ENCODE peak calls at places on chromosomes 5 and 9, in four cellular contexts. E is A549, G is K562, C is HepG2. X is an unnamed sample.

GRCh38 chr5:100647461-100648230 is 112.5 kb downstream of the FAM174A start:
- DNase-seq in C (no peak), E (no peak), G (peak), X (no peak)

GRCh38 chr9:35579130-35579529 is 25.9 kb upstream of the TESK1 start:
- DNase-seq in G (no peak), C (no peak), E (no peak), X (peak)

GRCh38 chr5:2813678-2814077 is 62.2 kb upstream of the IRX2 start:
- DNase-seq in E (no peak), G (no peak), C (no peak), X (no peak)

GRCh38 chr5:165620394-165620793 is 2115.0 kb downstream of the MAT2B start:
- DNase-seq in G (no peak), E (no peak), C (no peak), X (no peak)

GRCh38 chr5:127136908-127137307 is 63.6 kb upstream of the C5orf63 start:
- DNase-seq in C (no peak), E (no peak), G (no peak), X (no peak)

GRCh38 chr9:73667749-73668148 is 516.1 kb downstream of the ANXA1 start:
- DNase-seq in G (no peak), C (peak), E (peak), X (no peak)

GRCh38 chr5:108184940-108185339 is 197.0 kb downstream of the FBXL17 start:
- DNase-seq in E (no peak), G (no peak), C (no peak), X (no peak)

GRCh38 chr9:124098141-124098905 is 86.8 kb downstream of the LHX2 start:
- DNase-seq in E (no peak), G (no peak), C (no peak), X (no peak)

GRCh38 chr9:110443146-110443877 is 105.6 kb upstream of the TXNDC8 start:
- DNase-seq in G (no peak), E (no peak), C (peak), X (no peak)

GRCh38 chr9:129595323-129595741 is 25.6 kb downstream of the C9orf50 start:
- DNase-seq in C (no peak), G (no peak), E (no peak), X (no peak)

GRCh38 chr5:132363431-132364112 is 5.9 kb upstream of the SLC22A5 start:
- DNase-seq in C (no peak), G (no peak), E (peak), X (no peak)

GRCh38 chr5:132500931-132501628 is 10.5 kb upstream of the IRF1 start:
- DNase-seq in C (peak), E (peak), G (peak), X (no peak)

GRCh38 chr5:111848374-111848914 is 91.5 kb upstream of the NREP start:
- DNase-seq in E (no peak), G (no peak), C (no peak), X (no peak)

GRCh38 chr9:686381-686813 is 155.1 kb upstream of the DMRT1 start:
- DNase-seq in E (no peak), G (no peak), C (no peak), X (no peak)

GRCh38 chr5:174520420-174521396 is 203.7 kb upstream of the MSX2 start:
- DNase-seq in E (no peak), G (no peak), C (peak), X (no peak)

GRCh38 chr5:34496258-34496657 is 159.9 kb upstream of the RAI14 start:
- DNase-seq in E (no peak), C (no peak), G (no peak), X (no peak)

GRCh38 chr9:121120386-121120785 is 45.6 kb downstream of the CNTRL start:
- DNase-seq in G (no peak), C (no peak), E (no peak), X (no peak)

GRCh38 chr5:123088031-123088805 is 823 bp upstream of the PRDM6 start:
- DNase-seq in C (peak), E (no peak), G (no peak), X (no peak)

GRCh38 chr5:89265511-89266169 is 382.7 kb upstream of the MEF2C start:
- DNase-seq in G (no peak), E (no peak), C (no peak), X (no peak)

DNA sequence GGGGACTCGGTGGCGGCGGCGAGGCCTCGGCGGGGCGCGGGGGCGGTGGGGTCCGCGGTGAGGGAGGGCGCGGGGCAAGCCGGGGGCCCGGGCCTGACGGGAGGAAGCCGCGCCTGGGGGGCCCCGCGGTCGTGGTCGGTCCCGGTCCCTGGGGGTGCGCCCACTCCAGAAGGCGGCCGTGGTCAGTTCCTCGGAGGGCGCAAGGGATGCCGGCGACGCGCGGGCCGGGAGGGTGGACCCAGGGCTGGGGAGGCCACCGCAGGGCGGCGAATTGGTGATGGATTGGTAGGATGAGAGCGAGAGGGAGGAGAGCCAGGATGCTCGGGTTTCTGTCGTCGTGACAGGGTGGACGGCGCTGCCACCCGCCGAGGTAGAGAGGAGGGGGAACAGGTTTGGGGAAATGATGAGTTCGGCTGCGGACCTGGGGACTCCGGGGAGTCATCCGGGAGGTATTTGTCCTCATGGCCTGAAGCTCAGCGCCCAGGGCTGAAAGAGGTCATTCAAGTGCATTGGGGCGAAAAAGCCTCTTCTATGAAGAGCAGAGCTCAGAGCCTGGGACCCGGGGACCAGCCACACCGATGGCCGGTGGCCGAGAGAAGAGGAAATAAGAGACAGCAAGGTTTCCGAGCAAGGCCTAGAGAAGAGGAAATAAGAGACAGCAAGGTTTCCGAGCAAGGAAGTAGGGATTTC is 542 bp downstream of the GNG10 start:
- DNase-seq in C (no peak), G (peak), E (peak), X (no peak)
- TF ChIP-seq CHD4 in C (no peak), G (no peak), E (no peak), X (no peak)

GRCh38 chr5:129046151-129046550 is 48.4 kb upstream of the ISOC1 start:
- DNase-seq in C (no peak), E (no peak), G (no peak), X (no peak)
- TF ChIP-seq CHD4 in C (no peak), E (no peak), G (no peak), X (no peak)

DNA sequence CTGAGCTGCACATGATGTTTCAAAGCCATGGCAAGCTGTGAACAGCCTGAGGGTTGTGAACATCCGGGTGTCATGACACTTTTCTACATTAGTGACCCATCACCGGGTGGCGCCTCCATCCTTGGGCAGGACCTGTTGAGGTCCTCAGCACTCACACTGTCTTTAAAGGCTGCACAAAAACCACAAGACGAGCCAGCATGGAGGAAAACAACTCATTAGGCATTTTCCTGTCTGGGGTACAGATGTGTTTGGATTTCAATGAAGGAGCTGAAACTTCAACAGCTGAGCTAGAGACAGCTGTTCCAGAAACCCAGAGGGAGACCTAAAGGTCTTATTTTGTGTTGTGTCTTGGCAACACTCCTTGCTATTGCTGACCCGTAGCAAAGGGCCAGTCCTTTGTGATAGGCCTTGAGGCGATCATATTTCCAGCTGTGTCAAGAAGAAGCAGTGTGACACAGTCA is 151.9 kb upstream of the VLDLR start:
- DNase-seq in G (no peak), C (no peak), E (no peak), X (peak)
- TF ChIP-seq CHD4 in G (no peak), C (no peak), E (no peak), X (no peak)

DNA sequence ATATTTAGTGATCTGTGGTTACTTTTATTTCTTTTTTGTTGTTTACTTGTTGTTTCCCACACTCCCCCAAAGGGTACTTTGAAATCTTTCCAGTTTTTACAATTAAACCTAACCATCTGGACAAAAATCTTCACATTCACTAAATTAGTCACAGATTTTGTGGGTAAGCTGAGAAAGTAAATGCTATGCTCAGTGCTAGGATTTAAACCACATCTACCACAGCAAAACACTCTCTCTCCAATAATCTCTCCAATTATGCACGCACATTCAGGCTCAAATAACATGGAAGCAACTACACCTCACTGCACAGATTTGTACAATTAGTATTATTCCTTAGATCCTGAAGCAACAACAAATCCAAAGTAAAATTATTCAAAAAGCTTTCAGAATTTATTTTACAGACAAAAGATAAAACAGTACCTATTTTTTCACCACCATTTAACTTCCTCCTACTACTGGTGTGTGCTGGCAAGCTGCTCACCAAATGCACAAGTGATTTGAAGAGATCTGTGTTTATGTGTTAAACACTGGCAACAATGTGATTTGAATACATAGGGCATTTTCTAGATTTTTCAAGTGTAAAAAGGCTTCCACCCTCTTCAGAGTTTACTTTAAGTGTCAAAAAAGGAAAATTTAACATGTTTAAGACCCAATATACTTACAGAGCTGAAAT is 16.6 kb downstream of the ZNF608 start:
- DNase-seq in C (no peak), E (no peak), G (no peak), X (no peak)
- TF ChIP-seq CHD4 in C (no peak), E (no peak), G (no peak), X (no peak)

GRCh38 chr9:86163503-86163902 is 64.1 kb upstream of the GOLM1 start:
- DNase-seq in E (no peak), G (no peak), C (no peak), X (no peak)
- TF ChIP-seq CHD4 in E (no peak), G (no peak), C (no peak), X (no peak)

X was measured in GM12878.